ENCODE peak calls at places on chromosomes 1 and 21, in eight cellular contexts. I, W, M, X, K, E, D and H are unnamed samples.

GRCh38 chr1:24849653-24850295 is 80.3 kb downstream of the RUNX3 start:
- DNase-seq in I (peak; percentile 37), W (peak; percentile 40), M (no peak), X (no peak), K (no peak), E (peak; percentile 40), D (no peak), H (peak; percentile 39)

GRCh38 chr1:173128737-173129136 is 78.0 kb upstream of the TNFSF18 start:
- DNase-seq in I (no peak), W (no peak), M (no peak), X (no peak), K (no peak), E (no peak), D (no peak), H (no peak)

GRCh38 chr21:43727571-43728466 is 8.9 kb downstream of the PDXK start:
- DNase-seq in I (peak; percentile 56), W (peak; percentile 65), M (no peak), X (no peak), K (no peak), E (no peak), D (peak; percentile 53), H (no peak)

GRCh38 chr1:246492611-246493245 is 14.4 kb downstream of the SMYD3 start:
- DNase-seq in I (peak; percentile 83), W (peak; percentile 68), M (peak; percentile 70), X (no peak), K (no peak), E (peak; percentile 23), D (peak; percentile 51), H (peak; percentile 68)

GRCh38 chr1:116489231-116489697 is 81.6 kb downstream of the CD58 start:
- DNase-seq in I (peak; percentile 95), W (peak; percentile 11), M (no peak), X (peak; percentile 93), K (no peak), E (no peak), D (no peak), H (peak; percentile 79)

GRCh38 chr1:91864017-91864700 is 21.8 kb downstream of the TGFBR3 start:
- DNase-seq in I (peak; percentile 50), W (no peak), M (no peak), X (peak; percentile 44), K (no peak), E (no peak), D (no peak), H (peak; percentile 73)

GRCh38 chr1:37465596-37466517 is 8.5 kb upstream of the ZC3H12A start:
- DNase-seq in I (no peak), W (no peak), M (no peak), X (peak; percentile 45), K (no peak), E (no peak), D (no peak), H (no peak)

GRCh38 chr21:31630062-31630711 is 29.3 kb upstream of the SOD1 start:
- DNase-seq in I (peak; percentile 99), W (peak; percentile 79), M (no peak), X (peak; percentile 66), K (no peak), E (no peak), D (peak; percentile 68), H (no peak)

GRCh38 chr1:35807614-35808375 is at the start of gene AGO4:
- DNase-seq in I (peak; percentile 32), W (peak; percentile 44), M (peak; percentile 32), X (no peak), K (peak; percentile 28), E (peak; percentile 48), D (peak; percentile 41), H (peak; percentile 70)

GRCh38 chr1:35564884-35565741 is 7.5 kb downstream of the NCDN start:
- DNase-seq in I (no peak), W (no peak), M (no peak), X (no peak), K (no peak), E (no peak), D (no peak), H (no peak)

GRCh38 chr1:222798111-222798510 is 16.7 kb upstream of the DISP1 start:
- DNase-seq in I (peak; percentile 95), W (peak; percentile 20), M (peak; percentile 48), X (no peak), K (no peak), E (no peak), D (no peak), H (no peak)

GRCh38 chr1:208235983-208236761 is 8.0 kb downstream of the PLXNA2 start:
- DNase-seq in I (no peak), W (no peak), M (no peak), X (no peak), K (peak; percentile 2), E (no peak), D (peak; percentile 78), H (no peak)

GRCh38 chr1:234868296-234869147 is 258.5 kb upstream of the IRF2BP2 start:
- DNase-seq in I (no peak), W (no peak), M (no peak), X (no peak), K (no peak), E (no peak), D (no peak), H (no peak)

GRCh38 chr21:36263797-36264196 is 56.2 kb upstream of the MORC3 start:
- DNase-seq in I (no peak), W (no peak), M (no peak), X (no peak), K (no peak), E (no peak), D (no peak), H (no peak)

GRCh38 chr1:208595745-208596144 is 351.6 kb upstream of the PLXNA2 start:
- DNase-seq in I (peak; percentile 13), W (no peak), M (no peak), X (no peak), K (no peak), E (no peak), D (peak; percentile 21), H (no peak)

GRCh38 chr1:162878000-162878596 is 17.1 kb upstream of the CCDC190 start:
- DNase-seq in I (peak; percentile 93), W (peak; percentile 47), M (peak; percentile 72), X (peak; percentile 25), K (no peak), E (peak; percentile 3), D (no peak), H (peak; percentile 30)

GRCh38 chr1:228206582-228207351 is 1.1 kb upstream of the OBSCN start:
- DNase-seq in I (no peak), W (no peak), M (no peak), X (no peak), K (no peak), E (no peak), D (no peak), H (no peak)

GRCh38 chr1:228209657-228210056 is 1.8 kb downstream of the OBSCN start:
- DNase-seq in I (no peak), W (no peak), M (no peak), X (peak; percentile 10), K (no peak), E (no peak), D (no peak), H (no peak)

GRCh38 chr1:228207381-228207810 is 448 bp upstream of the OBSCN start:
- DNase-seq in I (no peak), W (no peak), M (no peak), X (peak; percentile 12), K (no peak), E (no peak), D (no peak), H (no peak)

GRCh38 chr1:228208831-228209524 is 1.1 kb downstream of the OBSCN start:
- DNase-seq in I (no peak), W (no peak), M (no peak), X (no peak), K (no peak), E (no peak), D (no peak), H (no peak)

DNA sequence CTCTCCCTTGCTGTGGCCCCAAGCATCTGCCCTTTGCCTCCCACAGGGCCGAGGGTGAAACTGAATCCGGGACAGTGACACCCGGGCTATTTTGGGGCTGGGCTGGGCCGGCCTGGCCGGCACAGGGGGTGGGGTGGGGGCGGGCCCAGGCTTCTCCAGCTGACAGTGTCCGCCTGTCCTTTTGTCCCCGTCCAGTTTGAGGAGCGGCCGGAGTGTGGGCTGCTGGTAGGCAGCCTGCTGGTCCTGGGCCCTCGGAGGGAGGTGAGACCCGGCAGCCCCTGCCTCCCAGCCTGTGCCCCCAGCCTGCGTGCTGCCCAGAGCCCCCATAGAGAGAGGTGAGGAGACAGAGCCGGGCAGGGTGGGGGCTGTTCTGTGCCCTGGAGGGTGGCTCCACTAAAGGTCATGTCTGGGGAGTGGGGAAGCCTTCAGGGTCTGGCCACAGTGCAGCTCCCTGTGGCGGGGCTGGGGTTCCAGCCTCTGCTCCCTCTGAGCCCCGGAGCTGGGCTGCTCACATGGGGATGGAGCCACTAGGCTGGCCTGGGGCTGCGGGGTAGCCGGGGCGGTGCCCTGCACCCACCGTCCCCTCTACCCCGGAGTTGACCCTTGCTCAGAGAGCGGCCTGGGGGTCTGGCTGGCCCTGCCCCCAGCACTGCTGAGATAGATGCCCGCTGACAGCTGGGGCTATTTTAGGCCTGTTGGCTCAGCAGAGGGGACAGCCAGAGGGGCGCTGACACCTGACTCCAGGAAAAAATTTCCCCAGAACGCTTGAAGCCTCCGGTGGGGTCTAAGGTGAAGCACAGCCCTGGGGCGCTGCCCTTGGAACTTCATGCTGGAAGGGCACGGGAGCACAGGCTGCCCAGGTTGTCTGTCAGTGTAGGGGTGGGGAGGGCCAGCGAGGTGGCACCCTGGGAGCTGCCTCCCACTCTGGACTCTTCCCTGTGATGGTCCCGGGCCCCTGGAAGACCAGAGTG is at the start of gene OBSCN:
- DNase-seq in I (no peak), W (no peak), M (no peak), X (peak; percentile 11), K (no peak), E (no peak), D (no peak), H (no peak)
- H3K4me3 ChIP-seq in I (no peak within 1 kb of the TSS), W (no peak within 1 kb of the TSS), M (no peak within 1 kb of the TSS), X (no peak within 1 kb of the TSS), K (no peak within 1 kb of the TSS), E (no peak within 1 kb of the TSS), D (no peak within 1 kb of the TSS), H (no peak within 1 kb of the TSS)

DNA sequence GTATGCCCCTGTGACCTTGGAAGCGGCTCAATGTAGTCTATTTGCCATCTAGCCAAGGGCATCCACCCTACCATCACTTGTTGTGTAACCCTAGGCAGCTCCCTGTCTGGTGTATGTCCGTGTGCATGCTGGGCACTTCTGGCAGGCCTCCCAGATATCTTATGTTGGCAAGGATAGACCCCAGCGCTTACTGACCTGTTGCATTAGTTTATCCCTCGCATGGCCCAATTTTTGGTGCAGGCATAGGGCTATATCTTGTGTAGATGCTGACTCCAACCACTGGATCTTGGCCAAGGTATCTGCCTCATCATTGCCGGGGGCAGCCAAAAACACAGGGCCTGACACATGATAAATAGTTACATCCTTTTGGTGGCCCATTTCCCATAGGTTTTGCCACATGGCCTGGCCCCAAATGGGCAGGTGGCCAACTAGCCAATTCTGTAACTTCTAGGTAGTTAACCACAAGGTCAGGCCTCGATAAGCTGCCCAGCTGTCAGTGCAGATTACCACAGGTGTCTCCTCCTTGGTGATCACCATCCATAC is 14.0 kb upstream of the TBX19 start:
- DNase-seq in I (peak; percentile 81), W (no peak), M (no peak), X (no peak), K (no peak), E (no peak), D (no peak), H (no peak)
- H3K9me3 ChIP-seq in I (no peaks in the 10 kb centered on the region), W (no peaks in the 10 kb centered on the region), M (no peaks in the 10 kb centered on the region), X (no peaks in the 10 kb centered on the region), K (no peaks in the 10 kb centered on the region), E (peaks cover 10% of the 10 kb centered on the region), D (no peaks in the 10 kb centered on the region), H (no peaks in the 10 kb centered on the region)

GRCh38 chr1:21384620-21385019 is 55.3 kb upstream of the NBPF3 start:
- DNase-seq in I (no peak), W (no peak), M (no peak), X (no peak), K (no peak), E (peak; percentile 27), D (no peak), H (no peak)
- H3K4me3 ChIP-seq in I (no peak overlapping the region), W (no peak overlapping the region), M (no peak overlapping the region), X (no peak overlapping the region), K (no peak overlapping the region), E (no peak overlapping the region), D (no peak overlapping the region), H (no peak overlapping the region)

GRCh38 chr1:21084111-21084510 is 92.6 kb downstream of the EIF4G3 start:
- DNase-seq in I (no peak), W (no peak), M (no peak), X (no peak), K (no peak), E (no peak), D (no peak), H (no peak)
- H3K9me3 ChIP-seq in I (no peaks in the 10 kb centered on the region), W (no peaks in the 10 kb centered on the region), M (no peaks in the 10 kb centered on the region), X (no peaks in the 10 kb centered on the region), K (no peaks in the 10 kb centered on the region), E (no peaks in the 10 kb centered on the region), D (no peaks in the 10 kb centered on the region), H (no peaks in the 10 kb centered on the region)